ENCODE peak calls at places on chromosome 19, in six cellular contexts. D, P, Y, K, G and F are unnamed samples.

GRCh38 chr19:54959840-54960239 is 6.3 kb upstream of the NLRP2 start:
- DNase-seq in D (no peak), P (no peak), Y (no peak), K (no peak), G (no peak), F (no peak)

GRCh38 chr19:42469311-42470239 is 26.8 kb upstream of the CXCL17 start:
- DNase-seq in D (no peak), P (no peak), Y (no peak), K (no peak), G (no peak), F (no peak)

GRCh38 chr19:36377541-36378178 is 1.3 kb downstream of the ZFP14 start:
- DNase-seq in D (no peak), P (no peak), Y (no peak), K (no peak), G (no peak), F (no peak)

GRCh38 chr19:20367811-20368294 is 197.7 kb downstream of the ZNF737 start:
- DNase-seq in D (no peak), P (peak), Y (no peak), K (no peak), G (no peak), F (no peak)

GRCh38 chr19:55005684-55006488 is 32.2 kb downstream of the GP6 start:
- DNase-seq in D (no peak), P (peak), Y (no peak), K (no peak), G (no peak), F (peak)

GRCh38 chr19:43624933-43625332 is 5.5 kb upstream of the ZNF428 start:
- DNase-seq in D (peak), P (peak), Y (peak), K (no peak), G (no peak), F (no peak)

GRCh38 chr19:33392341-33393285 is 19.1 kb downstream of the CEBPG start:
- DNase-seq in D (no peak), P (no peak), Y (no peak), K (no peak), G (no peak), F (no peak)

GRCh38 chr19:18905520-18906236 is 9.7 kb upstream of the CERS1 start:
- DNase-seq in D (no peak), P (no peak), Y (no peak), K (no peak), G (no peak), F (no peak)

GRCh38 chr19:39532233-39533002 is at the start of gene EID2B:
- DNase-seq in D (peak), P (peak), Y (peak), K (peak), G (peak), F (peak)

GRCh38 chr19:57241181-57241580 is 749 bp downstream of the ZNF805 start:
- DNase-seq in D (peak), P (no peak), Y (no peak), K (no peak), G (no peak), F (no peak)

GRCh38 chr19:10701955-10702307 is 692 bp downstream of the QTRT1 start:
- DNase-seq in D (no peak), P (peak), Y (no peak), K (no peak), G (no peak), F (no peak)

GRCh38 chr19:38039966-38040365 is 133.0 kb downstream of the SIPA1L3 start:
- DNase-seq in D (peak), P (no peak), Y (no peak), K (no peak), G (peak), F (peak)

GRCh38 chr19:39846176-39846677 is at the start of gene FBL:
- DNase-seq in D (peak), P (peak), Y (peak), K (peak), G (peak), F (peak)

GRCh38 chr19:42480335-42481095 is 37.8 kb upstream of the CXCL17 start:
- DNase-seq in D (peak), P (no peak), Y (no peak), K (no peak), G (no peak), F (no peak)

GRCh38 chr19:8477889-8478288 is 24.6 kb downstream of the PRAM1 start:
- DNase-seq in D (no peak), P (no peak), Y (no peak), K (no peak), G (no peak), F (no peak)

GRCh38 chr19:7545295-7545694 is 9.8 kb downstream of the PNPLA6 start:
- DNase-seq in D (no peak), P (no peak), Y (no peak), K (no peak), G (no peak), F (no peak)

GRCh38 chr19:52034051-52034728 is 6.0 kb upstream of the ZNF614 start:
- DNase-seq in D (peak), P (no peak), Y (no peak), K (no peak), G (no peak), F (no peak)

GRCh38 chr19:16594681-16595091 is 22.5 kb upstream of the SLC35E1 start:
- DNase-seq in D (no peak), P (no peak), Y (no peak), K (no peak), G (no peak), F (no peak)

GRCh38 chr19:48391100-48392005 is at the start of gene KDELR1:
- DNase-seq in D (peak), P (peak), Y (peak), K (no peak), G (no peak), F (no peak)

GRCh38 chr19:1082165-1082927 is 12.8 kb downstream of the POLR2E start:
- DNase-seq in D (no peak), P (peak), Y (no peak), K (no peak), G (no peak), F (no peak)

GRCh38 chr19:7644550-7644877 is 7.6 kb downstream of the STXBP2 start:
- DNase-seq in D (no peak), P (no peak), Y (no peak), K (no peak), G (no peak), F (no peak)

GRCh38 chr19:41192574-41193419 is at the start of gene CYP2S1:
- DNase-seq in D (peak), P (peak), Y (no peak), K (no peak), G (no peak), F (no peak)

GRCh38 chr19:30423481-30423880 is 51.3 kb downstream of the ZNF536 start:
- DNase-seq in D (no peak), P (no peak), Y (no peak), K (no peak), G (no peak), F (no peak)

GRCh38 chr19:33152178-33152577 is 20.3 kb downstream of the WDR88 start:
- DNase-seq in D (peak), P (no peak), Y (no peak), K (no peak), G (no peak), F (no peak)

GRCh38 chr19:19668230-19669012 is at the start of gene ZNF101:
- DNase-seq in D (peak), P (peak), Y (peak), K (peak), G (peak), F (peak)

GRCh38 chr19:16030964-16031871 is 45.1 kb upstream of the TPM4 start:
- DNase-seq in D (no peak), P (no peak), Y (no peak), K (no peak), G (no peak), F (no peak)

GRCh38 chr19:42505066-42505465 is 23.2 kb downstream of the CEACAM1 start:
- DNase-seq in D (no peak), P (no peak), Y (no peak), K (no peak), G (no peak), F (no peak)

GRCh38 chr19:42497492-42498226 is 30.6 kb downstream of the CEACAM1 start:
- DNase-seq in D (no peak), P (no peak), Y (no peak), K (no peak), G (no peak), F (no peak)

GRCh38 chr19:58582985-58583384 is 9.8 kb upstream of the MZF1 start:
- DNase-seq in D (no peak), P (no peak), Y (peak), K (no peak), G (no peak), F (no peak)

GRCh38 chr19:41616785-41617621 is 9.9 kb downstream of the CEACAM4 start:
- DNase-seq in D (peak), P (peak), Y (no peak), K (no peak), G (no peak), F (peak)

GRCh38 chr19:13137290-13137794 is 12.8 kb downstream of the STX10 start:
- DNase-seq in D (no peak), P (no peak), Y (no peak), K (no peak), G (no peak), F (no peak)

GRCh38 chr19:34430738-34431625 is 2.8 kb downstream of the UBA2 start:
- DNase-seq in D (peak), P (peak), Y (no peak), K (no peak), G (no peak), F (peak)

GRCh38 chr19:18723871-18724377 is 40.4 kb downstream of the CRTC1 start:
- DNase-seq in D (no peak), P (no peak), Y (no peak), K (no peak), G (no peak), F (no peak)

GRCh38 chr19:50482886-50483285 is 6.2 kb upstream of the GARIN5A start:
- DNase-seq in D (no peak), P (no peak), Y (no peak), K (no peak), G (no peak), F (no peak)

GRCh38 chr19:35557539-35558399 is 5.7 kb downstream of the ATP4A start:
- DNase-seq in D (peak), P (peak), Y (no peak), K (no peak), G (no peak), F (no peak)

GRCh38 chr19:1027020-1027952 is 878 bp downstream of the CNN2 start:
- DNase-seq in D (no peak), P (peak), Y (no peak), K (no peak), G (no peak), F (no peak)

GRCh38 chr19:45294291-45295029 is 28.2 kb downstream of the CKM start:
- DNase-seq in D (no peak), P (no peak), Y (peak), K (no peak), G (no peak), F (no peak)

GRCh38 chr19:11138659-11139526 is 16.7 kb downstream of the SPC24 start:
- DNase-seq in D (peak), P (peak), Y (peak), K (peak), G (no peak), F (no peak)

DNA sequence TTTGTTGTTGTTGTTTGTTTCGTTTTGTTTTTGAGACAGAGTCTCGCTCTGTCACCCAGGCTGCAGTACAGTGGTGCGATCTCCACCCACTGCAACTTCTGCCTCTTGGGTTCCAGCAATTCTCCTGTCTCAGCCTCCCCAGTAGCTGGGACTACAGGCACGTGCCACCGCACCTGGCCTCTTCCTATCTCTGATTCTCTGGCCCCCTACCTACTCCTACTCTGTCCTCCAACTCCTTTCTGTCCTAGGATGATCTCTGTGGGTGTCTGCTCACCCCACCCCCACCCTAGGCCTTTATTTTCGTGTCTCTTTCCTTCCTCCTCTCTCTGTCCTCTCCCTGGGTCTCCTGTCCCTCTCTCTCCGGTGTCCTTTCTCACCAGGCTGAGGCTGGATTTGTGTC is 1.2 kb downstream of the PIH1D1 start:
- DNase-seq in D (no peak), P (no peak), Y (no peak), K (no peak), G (no peak), F (no peak)
- H3K4me3 ChIP-seq in D (no peak), P (peak), Y (no peak), K (peak), G (peak), F (peak)

GRCh38 chr19:46404039-46404883 is 9.1 kb downstream of the CCDC8 start:
- DNase-seq in D (peak), P (peak), Y (no peak), K (no peak), G (no peak), F (no peak)
- TF ChIP-seq CTCF in D (peak), P (peak), Y (no peak), K (peak), G (peak), F (peak)

DNA sequence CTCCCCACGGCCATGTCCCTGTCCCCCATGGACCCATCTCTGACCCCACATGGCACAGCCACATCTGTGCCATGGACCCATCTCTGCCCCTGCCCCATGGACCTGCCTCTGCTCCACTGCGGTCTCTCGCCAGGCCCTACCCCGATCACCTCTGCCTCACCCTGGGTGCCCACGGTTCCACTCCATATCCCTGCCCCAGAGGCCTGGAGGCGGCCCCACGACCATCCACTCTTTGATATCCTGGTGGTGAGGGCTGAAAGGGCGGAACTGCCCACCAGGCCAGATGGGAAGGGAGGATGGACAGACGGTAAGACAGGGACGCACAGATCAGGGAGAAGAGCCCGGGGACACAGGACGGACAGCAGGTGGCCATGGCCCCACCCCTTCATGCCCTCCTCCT is 327 bp downstream of the PTGER1 start:
- DNase-seq in D (no peak), P (no peak), Y (no peak), K (no peak), G (no peak), F (no peak)
- H3K4me3 ChIP-seq in D (peak), P (peak), Y (no peak), K (no peak), G (peak), F (peak)

GRCh38 chr19:4342421-4343055 is 824 bp upstream of the MPND start:
- DNase-seq in D (peak), P (peak), Y (peak), K (peak), G (peak), F (peak)
- TF ChIP-seq CTCF in D (no peak), P (no peak), Y (no peak), K (no peak), G (no peak), F (no peak)

GRCh38 chr19:14519245-14519859 is 1.2 kb upstream of the DNAJB1 start:
- DNase-seq in D (no peak), P (no peak), Y (no peak), K (no peak), G (no peak), F (no peak)
- H3K4me3 ChIP-seq in D (no peak), P (no peak), Y (no peak), K (peak), G (no peak), F (no peak)

GRCh38 chr19:5891938-5892771 is 11.4 kb downstream of the NDUFA11 start:
- DNase-seq in D (peak), P (peak), Y (no peak), K (no peak), G (no peak), F (no peak)

GRCh38 chr19:5893296-5893903 is 10.2 kb downstream of the NDUFA11 start:
- DNase-seq in D (no peak), P (no peak), Y (no peak), K (no peak), G (no peak), F (no peak)

GRCh38 chr19:5893907-5894703 is 9.5 kb downstream of the NDUFA11 start:
- DNase-seq in D (no peak), P (no peak), Y (peak), K (no peak), G (no peak), F (no peak)

GRCh38 chr19:5891572-5891937 is 12.0 kb downstream of the NDUFA11 start:
- DNase-seq in D (no peak), P (no peak), Y (no peak), K (no peak), G (no peak), F (no peak)

DNA sequence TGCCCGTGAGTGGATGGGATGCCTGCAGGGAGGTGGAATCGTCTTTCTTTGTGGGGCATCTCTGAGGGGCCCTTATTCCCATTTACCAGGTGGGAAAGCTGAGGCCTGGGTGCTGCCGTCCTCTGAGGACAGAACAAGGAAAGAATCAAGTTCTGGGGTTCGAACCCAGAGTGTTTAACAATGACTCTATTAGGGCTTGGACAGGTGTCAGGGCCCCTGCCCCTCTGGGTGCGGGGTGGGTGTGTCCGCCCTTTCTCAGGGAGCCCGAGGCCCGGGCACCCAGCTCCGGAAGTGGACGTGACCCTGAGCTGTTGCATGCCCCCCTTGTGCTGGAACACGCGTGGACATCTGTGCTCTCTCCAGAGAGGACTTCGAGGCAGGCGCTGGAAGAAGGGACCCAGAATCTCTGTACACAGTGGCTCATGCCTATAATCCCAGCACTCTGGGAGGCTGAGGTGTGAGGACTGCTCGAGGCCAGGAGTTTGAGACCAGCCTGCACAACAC is 10.8 kb downstream of the NDUFA11 start:
- DNase-seq in D (no peak), P (no peak), Y (no peak), K (no peak), G (no peak), F (no peak)
- TF ChIP-seq CTCF in D (no peak), P (no peak), Y (no peak), K (no peak), G (no peak), F (no peak)

DNA sequence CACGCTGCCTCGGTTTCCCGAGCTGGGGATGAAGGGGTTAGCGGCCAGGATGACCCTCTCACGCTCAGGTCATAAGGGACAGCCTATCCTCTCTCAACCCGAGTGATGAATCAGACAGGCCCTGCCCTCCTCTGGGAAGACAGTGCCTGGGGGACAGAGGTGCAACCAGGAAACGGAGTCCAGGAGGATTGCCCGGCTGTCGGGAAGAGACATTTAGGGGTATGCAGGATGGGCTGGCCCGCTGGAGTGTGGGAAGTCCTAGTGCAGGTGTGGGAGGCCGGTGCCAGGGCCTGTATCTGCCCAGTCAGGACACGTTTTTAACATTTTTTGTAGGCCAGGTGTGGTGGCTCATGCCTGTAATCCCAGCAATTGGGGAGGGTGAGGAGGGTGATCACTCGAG is 8.3 kb downstream of the LSM7 start:
- DNase-seq in D (no peak), P (no peak), Y (no peak), K (no peak), G (no peak), F (no peak)
- H3K4me3 ChIP-seq in D (no peak), P (no peak), Y (no peak), K (no peak), G (no peak), F (no peak)